ENCODE peak calls at places on chromosomes 12 and 14, in seven cellular contexts. I is stimulated activated CD4-positive, alpha-beta T cell treated with anti-CD3 and anti-CD28 coated beads, Interleukin-12 subunit alpha, Interleukin-12 subunit beta, amount 100 ng/mL, for 48 hours; Z is GM04504; S is NCI-H1092 treated with DMSO at 0.1 percent for 48 hours; Q is colonic mucosa; C is GF-D8; A is naive thymus-derived CD8-positive, alpha-beta T cell. T is an unnamed sample.

GRCh38 chr12:56122637-56123036 is 4.6 kb downstream of the ZC3H10 start:
- DNase-seq in I (no peak), Z (no peak), S (no peak), Q (no peak), C (no peak), A (no peak), T (no peak)

GRCh38 chr14:105187935-105188524 is 6.9 kb upstream of the NUDT14 start:
- DNase-seq in I (no peak), Z (no peak), S (no peak), Q (peak; percentile 71), C (no peak), A (no peak), T (no peak)

GRCh38 chr12:57758566-57759359 is 3.9 kb downstream of the MARCHF9 start:
- DNase-seq in I (no peak), Z (no peak), S (no peak), Q (no peak), C (no peak), A (no peak), T (no peak)

GRCh38 chr14:74401504-74402241 is 24.3 kb downstream of the SYNDIG1L start:
- DNase-seq in I (peak; percentile 25), Z (no peak), S (no peak), Q (peak; percentile 38), C (no peak), A (peak; percentile 73), T (peak; percentile 34)

GRCh38 chr12:5220835-5221234 is 177.2 kb downstream of the KCNA5 start:
- DNase-seq in I (peak; percentile 18), Z (no peak), S (no peak), Q (no peak), C (no peak), A (no peak), T (no peak)

GRCh38 chr12:96989916-96990315 is 82.9 kb downstream of the NEDD1 start:
- DNase-seq in I (no peak), Z (no peak), S (no peak), Q (no peak), C (no peak), A (no peak), T (no peak)

GRCh38 chr12:27516625-27517024 is 7.4 kb upstream of the PPFIBP1 start:
- DNase-seq in I (no peak), Z (no peak), S (no peak), Q (no peak), C (no peak), A (no peak), T (no peak)

GRCh38 chr14:61578745-61579144 is 116.6 kb upstream of the HIF1A start:
- DNase-seq in I (no peak), Z (no peak), S (no peak), Q (no peak), C (no peak), A (no peak), T (no peak)

GRCh38 chr12:98653866-98654493 is 8.9 kb downstream of the APAF1 start:
- DNase-seq in I (no peak), Z (no peak), S (peak; percentile 40), Q (no peak), C (peak; percentile 39), A (no peak), T (no peak)

GRCh38 chr14:88866305-88866704 is 41.9 kb downstream of the TTC8 start:
- DNase-seq in I (no peak), Z (no peak), S (no peak), Q (no peak), C (no peak), A (no peak), T (no peak)

GRCh38 chr12:38884666-38885065 is 20.7 kb downstream of the CPNE8 start:
- DNase-seq in I (no peak), Z (no peak), S (no peak), Q (no peak), C (no peak), A (no peak), T (no peak)

GRCh38 chr12:4270670-4271432 is 2.7 kb upstream of the CCND2 start:
- DNase-seq in I (no peak), Z (no peak), S (no peak), Q (peak; percentile 78), C (peak; percentile 63), A (no peak), T (peak; percentile 29)

GRCh38 chr14:50531595-50532501 is 521 bp downstream of the MAP4K5 start:
- DNase-seq in I (no peak), Z (no peak), S (peak; percentile 70), Q (peak; percentile 47), C (peak; percentile 29), A (no peak), T (peak; percentile 4)

GRCh38 chr12:23895792-23896218 is 53.7 kb downstream of the SOX5 start:
- DNase-seq in I (no peak), Z (no peak), S (peak; percentile 70), Q (no peak), C (no peak), A (no peak), T (no peak)

GRCh38 chr14:96574633-96575191 is 72.5 kb downstream of the PAPOLA start:
- DNase-seq in I (no peak), Z (peak; percentile 48), S (peak; percentile 57), Q (no peak), C (no peak), A (no peak), T (no peak)

GRCh38 chr12:14418526-14418925 is 53.0 kb downstream of the ATF7IP start:
- DNase-seq in I (no peak), Z (no peak), S (no peak), Q (no peak), C (no peak), A (no peak), T (no peak)

GRCh38 chr12:25699454-25699853 is 146.4 kb upstream of the LMNTD1 start:
- DNase-seq in I (no peak), Z (no peak), S (no peak), Q (no peak), C (no peak), A (no peak), T (no peak)

GRCh38 chr14:102293784-102294183 is 11.2 kb downstream of the MOK start:
- DNase-seq in I (no peak), Z (no peak), S (no peak), Q (no peak), C (no peak), A (no peak), T (no peak)

GRCh38 chr14:81523616-81524015 is 10.0 kb downstream of the SEL1L start:
- DNase-seq in I (no peak), Z (no peak), S (no peak), Q (no peak), C (no peak), A (no peak), T (no peak)

GRCh38 chr12:21940972-21941521 is at the start of gene ABCC9:
- DNase-seq in I (no peak), Z (no peak), S (no peak), Q (peak; percentile 30), C (no peak), A (no peak), T (no peak)

GRCh38 chr12:50017653-50018052 is 7.6 kb downstream of the RACGAP1 start:
- DNase-seq in I (no peak), Z (no peak), S (no peak), Q (no peak), C (no peak), A (no peak), T (no peak)

GRCh38 chr14:50521912-50522341 is 10.4 kb downstream of the MAP4K5 start:
- DNase-seq in I (no peak), Z (no peak), S (no peak), Q (no peak), C (no peak), A (no peak), T (no peak)

T was measured in effector CD4-positive, alpha-beta T cell.